ENCODE peak calls at places on chromosomes 11 and 22, in eight cellular contexts. X is iris pigment epithelial cell; S is activated naive CD4-positive, alpha-beta T cell treated with anti-CD3 and anti-CD28 coated beads, Interleukin-2, amount 10 ng/mL, durations not matched to agents 7 days and 5 days; I is occipital lobe; B is upper lobe of right lung; H is fibroblast of pulmonary artery; C is HEK293T; E is fibroblast of the conjunctiva. K is an unnamed sample.

GRCh38 chr11:121578216-121579063 is 125.7 kb upstream of the SORL1-AS1 start:
- DNase-seq in H (peak), S (no peak), I (no peak), E (no peak), X (peak), B (no peak), C (no peak), K (no peak)

GRCh38 chr11:120031156-120031555 is 106.8 kb downstream of the TRIM29 start:
- DNase-seq in C (no peak), X (no peak), I (no peak), E (no peak), S (no peak), B (no peak), H (no peak), K (no peak)

GRCh38 chr22:39617761-39618757 is 47.5 kb downstream of the CACNA1I start:
- DNase-seq in I (no peak), E (no peak), X (no peak), H (no peak), S (no peak), B (no peak), C (no peak), K (no peak)

GRCh38 chr22:40203568-40203967 is 25.8 kb downstream of the TNRC6B start:
- DNase-seq in C (no peak), X (no peak), B (no peak), I (no peak), E (no peak), H (no peak), S (peak), K (no peak)

GRCh38 chr11:45182902-45183301 is 36.5 kb downstream of the PRDM11 start:
- DNase-seq in C (peak), B (no peak), H (peak), X (peak), S (no peak), I (no peak), E (no peak), K (peak)

GRCh38 chr11:72982286-72982685 is 159.8 kb downstream of the FCHSD2 start:
- DNase-seq in X (no peak), B (no peak), I (no peak), C (no peak), E (no peak), S (no peak), H (peak), K (peak)

GRCh38 chr11:44528103-44528502 is 37.4 kb upstream of the CD82 start:
- DNase-seq in S (no peak), X (no peak), C (no peak), B (no peak), H (no peak), E (no peak), I (no peak), K (no peak)

GRCh38 chr11:65305501-65306268 is 9.0 kb upstream of the CDC42EP2 start:
- DNase-seq in E (no peak), I (no peak), X (peak), S (no peak), C (no peak), B (no peak), H (peak), K (no peak)

GRCh38 chr11:118689852-118690552 is 10.6 kb upstream of the TREH start:
- DNase-seq in C (peak), S (peak), X (peak), I (peak), H (peak), E (peak), B (peak), K (peak)

GRCh38 chr22:20495861-20496681 is 476 bp upstream of the KLHL22 start:
- DNase-seq in X (peak), B (peak), H (peak), E (peak), S (peak), I (peak), C (peak), K (peak)

GRCh38 chr11:113578164-113578455 is 102.9 kb upstream of the DRD2 start:
- DNase-seq in E (no peak), S (no peak), X (no peak), B (no peak), I (no peak), H (no peak), C (no peak), K (no peak)

GRCh38 chr22:46240506-46240905 is 9.6 kb downstream of the CDPF1 start:
- DNase-seq in S (no peak), C (no peak), X (no peak), I (no peak), B (no peak), H (no peak), E (no peak), K (no peak)

GRCh38 chr11:61957028-61957770 is 7.0 kb downstream of the BEST1 start:
- DNase-seq in S (no peak), B (peak), C (no peak), X (no peak), E (no peak), H (no peak), I (no peak), K (no peak)

GRCh38 chr11:6237903-6238302 is 986 bp upstream of the CNGA4 start:
- DNase-seq in I (no peak), S (no peak), C (no peak), X (no peak), E (no peak), B (no peak), H (no peak), K (no peak)

GRCh38 chr11:117443269-117444186 is 115.9 kb downstream of the CEP164 start:
- DNase-seq in X (peak), E (no peak), H (peak), S (peak), B (peak), C (peak), I (peak), K (no peak)

GRCh38 chr22:17097701-17098100 is 12.9 kb downstream of the IL17RA start:
- DNase-seq in B (peak), X (no peak), I (no peak), C (no peak), S (peak), E (no peak), H (no peak), K (no peak)

GRCh38 chr22:19229600-19229999 is 51.1 kb upstream of the SLC25A1 start:
- DNase-seq in X (no peak), S (no peak), C (no peak), H (no peak), B (no peak), E (no peak), I (no peak), K (no peak)

GRCh38 chr22:32325811-32326237 is 31.8 kb upstream of the RFPL3 start:
- DNase-seq in C (no peak), B (peak), E (no peak), S (no peak), X (no peak), I (no peak), H (no peak), K (no peak)

GRCh38 chr22:26330971-26331625 is 98.0 kb upstream of the ASPHD2 start:
- DNase-seq in H (peak), I (peak), C (peak), B (no peak), S (peak), E (peak), X (peak), K (peak)

GRCh38 chr22:17634696-17635095 is 3.9 kb upstream of the BCL2L13 start:
- DNase-seq in S (no peak), X (peak), B (no peak), E (no peak), I (no peak), H (peak), C (no peak), K (no peak)

GRCh38 chr11:76802151-76802550 is 19.0 kb downstream of the TSKU start:
- DNase-seq in C (no peak), E (no peak), B (no peak), H (no peak), S (no peak), X (no peak), I (no peak), K (no peak)

GRCh38 chr11:76172583-76172982 is 33.7 kb downstream of the WNT11 start:
- DNase-seq in E (no peak), X (no peak), I (no peak), H (no peak), C (no peak), S (no peak), B (no peak), K (no peak)

GRCh38 chr22:27612075-27612474 is 189.5 kb downstream of the MN1 start:
- DNase-seq in H (no peak), C (no peak), S (no peak), E (no peak), B (no peak), I (no peak), X (no peak), K (no peak)

GRCh38 chr11:11215944-11216343 is 137.1 kb downstream of the CSNK2A3 start:
- DNase-seq in H (no peak), S (no peak), B (no peak), X (no peak), C (no peak), E (no peak), I (no peak), K (no peak)

K was measured in endothelial cell of umbilical vein.